ENCODE peak calls at places on chromosomes 6 and 20, in eight cellular contexts. U is cardiac muscle cell, X is left ventricle myocardium inferior, E is A549, N is fibroblast of lung, L is astrocyte, B is uterus, C is upper lobe of right lung. Y is an unnamed sample. For H3K4me1, the result is how much of the 10 kb centered on the place peaks cover.

GRCh38 chr6:133623065-133623464 is 265.8 kb upstream of the TCF21 start:
- DNase-seq in X (no peak), B (peak), E (peak), C (no peak), N (peak), L (peak), U (peak), Y (no peak)

GRCh38 chr6:145904391-145904790 is 59.8 kb downstream of the SHPRH start:
- DNase-seq in L (no peak), B (no peak), X (no peak), C (no peak), E (no peak), U (no peak), N (no peak), Y (no peak)

GRCh38 chr6:165852676-165853075 is 189.6 kb upstream of the PDE10A start:
- DNase-seq in U (no peak), E (no peak), X (no peak), C (no peak), N (no peak), B (no peak), L (no peak), Y (no peak)

GRCh38 chr6:10412948-10413849 is 1.7 kb downstream of the TFAP2A start:
- DNase-seq in E (peak), B (no peak), L (no peak), C (peak), U (no peak), X (no peak), N (no peak), Y (peak)

GRCh38 chr6:91142154-91142553 is 555.3 kb upstream of the MAP3K7 start:
- DNase-seq in X (no peak), L (no peak), C (no peak), U (no peak), B (no peak), E (no peak), N (no peak), Y (no peak)

GRCh38 chr6:6841571-6841970 is 253.1 kb downstream of the LY86 start:
- DNase-seq in C (no peak), N (no peak), U (no peak), L (no peak), E (peak), X (no peak), B (no peak), Y (no peak)

GRCh38 chr20:19808498-19808897 is 50.4 kb downstream of the RIN2 start:
- DNase-seq in U (no peak), C (no peak), L (no peak), E (no peak), B (no peak), N (no peak), X (no peak), Y (no peak)

GRCh38 chr6:32169211-32169610 is 4.8 kb downstream of the EGFL8 start:
- DNase-seq in L (no peak), N (no peak), U (no peak), E (no peak), X (no peak), B (no peak), C (no peak), Y (no peak)

GRCh38 chr6:3213334-3213695 is 14.1 kb downstream of the TUBB2B start:
- DNase-seq in E (no peak), X (no peak), L (no peak), U (no peak), C (no peak), N (no peak), B (no peak), Y (no peak)

GRCh38 chr6:3211681-3212080 is 15.8 kb downstream of the TUBB2B start:
- DNase-seq in L (no peak), B (no peak), X (no peak), E (no peak), U (peak), N (no peak), C (no peak), Y (no peak)

GRCh38 chr6:3214898-3215297 is 12.6 kb downstream of the TUBB2B start:
- DNase-seq in U (peak), L (no peak), C (no peak), E (no peak), B (no peak), N (peak), X (no peak), Y (no peak)

GRCh38 chr6:3210024-3210610 is 17.3 kb downstream of the TUBB2B start:
- DNase-seq in C (no peak), U (no peak), L (no peak), X (no peak), N (no peak), B (no peak), E (no peak), Y (no peak)

DNA sequence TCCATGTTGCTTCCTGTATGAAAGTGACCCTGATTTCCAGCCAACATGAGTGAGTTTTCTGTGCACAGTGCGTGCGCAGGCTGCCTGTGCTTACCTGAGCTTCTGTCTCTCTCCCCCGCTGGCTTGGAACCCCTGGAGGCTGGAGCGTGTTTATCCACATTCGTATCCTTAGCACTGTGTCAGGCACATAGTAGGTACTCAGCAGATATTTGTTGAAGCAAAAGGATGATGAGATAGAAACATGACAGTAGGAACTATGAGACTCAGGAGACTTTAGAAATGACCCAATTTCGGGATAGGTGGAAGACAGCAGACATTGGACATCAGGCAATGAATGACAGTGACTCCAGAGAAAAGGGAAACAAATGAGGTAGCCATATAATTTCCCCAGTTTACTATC is 15.2 kb downstream of the TUBB2B start:
- DNase-seq in X (no peak), L (no peak), N (no peak), U (no peak), B (no peak), E (no peak), C (no peak), Y (no peak)
- H3K4me1 ChIP-seq in X (under half), L (under half), N (under half), U (under half), B (under half), E (under half), C (under half), Y (under half)

GRCh38 chr6:40672118-40672517 is 85.0 kb upstream of the LRFN2 start:
- DNase-seq in E (no peak), N (no peak), B (no peak), X (no peak), L (no peak), C (no peak), U (no peak), Y (no peak)

GRCh38 chr6:40668203-40668602 is 81.0 kb upstream of the LRFN2 start:
- DNase-seq in N (no peak), U (no peak), X (no peak), E (no peak), C (no peak), L (no peak), B (no peak), Y (no peak)

GRCh38 chr6:40671338-40672050 is 84.3 kb upstream of the LRFN2 start:
- DNase-seq in X (no peak), N (no peak), U (no peak), C (no peak), E (peak), L (no peak), B (no peak), Y (no peak)

GRCh38 chr6:40678941-40679340 is 91.8 kb upstream of the LRFN2 start:
- DNase-seq in L (no peak), N (no peak), B (no peak), X (no peak), E (no peak), C (no peak), U (no peak), Y (no peak)

DNA sequence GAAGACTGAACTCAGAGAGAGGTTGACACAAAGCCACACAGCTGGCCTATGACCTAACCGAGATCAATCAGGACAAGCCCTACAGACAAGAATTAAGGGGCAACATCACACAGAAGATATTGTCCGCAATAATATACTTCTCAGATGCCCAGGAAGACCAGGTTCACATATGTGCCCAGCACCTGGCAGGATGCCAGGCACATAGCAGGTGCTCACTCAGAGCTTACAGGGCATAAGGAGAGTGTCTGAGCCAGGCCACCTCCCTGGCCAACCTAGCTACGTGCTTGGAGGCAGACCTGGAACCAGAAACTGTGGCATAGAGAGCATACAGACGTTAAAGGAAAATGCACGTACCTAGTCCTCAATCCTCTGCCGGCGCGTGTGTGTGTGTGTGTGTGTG is 87.0 kb upstream of the LRFN2 start:
- DNase-seq in E (no peak), B (no peak), X (no peak), N (no peak), C (no peak), L (no peak), U (no peak), Y (no peak)
- H3K4me3 ChIP-seq in E (no peak), B (no peak), X (no peak), N (no peak), C (no peak), L (no peak), U (no peak), Y (no peak)

GRCh38 chr20:32517914-32518592 is 67.1 kb downstream of the NOL4L start:
- DNase-seq in L (no peak), E (no peak), N (no peak), B (no peak), X (no peak), C (no peak), U (no peak), Y (no peak)
- H3K4me1 ChIP-seq in L (under half), E (under half), N (under half), B (under half), X (under half), C (under half), U (under half), Y (under half)

DNA sequence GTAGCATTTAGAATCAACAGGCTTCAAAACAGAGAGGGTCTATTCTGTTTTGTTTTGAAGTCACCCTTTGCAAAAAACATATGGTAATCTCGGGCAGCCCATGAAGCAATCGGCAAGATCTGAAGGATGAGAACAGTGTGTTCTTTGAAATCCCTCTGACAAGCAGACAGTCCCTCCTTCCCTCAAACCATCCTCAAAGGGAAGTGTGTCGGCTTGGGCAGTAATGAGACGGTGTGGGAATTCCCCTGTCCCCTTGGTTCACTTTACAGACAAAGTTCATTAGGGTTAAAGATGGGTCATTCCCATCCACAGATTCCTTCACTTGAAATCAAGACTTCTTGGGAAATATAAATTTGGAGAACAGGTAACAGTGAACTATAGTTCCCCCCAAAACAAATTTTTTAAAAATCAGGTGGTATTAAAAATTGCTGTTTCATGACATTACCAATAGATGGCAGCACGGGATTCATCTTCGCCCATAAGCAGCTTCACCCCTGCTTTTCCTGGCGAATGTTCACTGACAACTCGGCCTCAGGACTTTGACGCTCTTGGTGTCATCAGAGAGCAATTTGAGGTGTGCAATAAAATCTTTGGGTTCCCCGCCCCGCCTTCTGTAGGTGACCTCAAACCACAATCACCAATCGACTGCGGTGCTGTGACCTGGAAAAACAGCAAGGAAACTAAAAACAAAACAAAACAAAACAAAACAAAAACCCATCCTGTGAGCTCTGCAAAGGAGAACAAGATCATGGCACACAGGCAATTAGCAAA is 159.3 kb upstream of the TNFAIP3 start:
- DNase-seq in E (peak), B (peak), L (peak), N (peak), X (peak), U (peak), C (no peak), Y (peak)
- H3K4me3 ChIP-seq in E (no peak), B (peak), L (no peak), N (no peak), X (peak), U (no peak), C (peak), Y (no peak)

GRCh38 chr6:16434885-16435284 is 196.5 kb downstream of the GMPR start:
- DNase-seq in B (no peak), N (no peak), C (no peak), U (no peak), L (no peak), X (no peak), E (no peak), Y (no peak)

GRCh38 chr6:16436550-16436949 is 198.2 kb downstream of the GMPR start:
- DNase-seq in L (no peak), E (no peak), B (no peak), U (no peak), X (no peak), N (no peak), C (no peak), Y (no peak)

GRCh38 chr6:16430661-16431089 is 192.3 kb downstream of the GMPR start:
- DNase-seq in N (peak), U (peak), X (no peak), C (no peak), E (peak), B (no peak), L (peak), Y (no peak)

GRCh38 chr6:16432075-16433032 is 194.0 kb downstream of the GMPR start:
- DNase-seq in E (no peak), X (no peak), L (peak), N (peak), B (peak), U (peak), C (no peak), Y (no peak)

GRCh38 chr6:16433338-16433737 is 195.0 kb downstream of the GMPR start:
- DNase-seq in B (no peak), X (no peak), N (no peak), L (no peak), E (no peak), C (no peak), U (no peak), Y (no peak)
- H3K4me1 ChIP-seq in B (under half), X (half or more), N (under half), L (under half), E (half or more), C (under half), U (under half), Y (under half)

DNA sequence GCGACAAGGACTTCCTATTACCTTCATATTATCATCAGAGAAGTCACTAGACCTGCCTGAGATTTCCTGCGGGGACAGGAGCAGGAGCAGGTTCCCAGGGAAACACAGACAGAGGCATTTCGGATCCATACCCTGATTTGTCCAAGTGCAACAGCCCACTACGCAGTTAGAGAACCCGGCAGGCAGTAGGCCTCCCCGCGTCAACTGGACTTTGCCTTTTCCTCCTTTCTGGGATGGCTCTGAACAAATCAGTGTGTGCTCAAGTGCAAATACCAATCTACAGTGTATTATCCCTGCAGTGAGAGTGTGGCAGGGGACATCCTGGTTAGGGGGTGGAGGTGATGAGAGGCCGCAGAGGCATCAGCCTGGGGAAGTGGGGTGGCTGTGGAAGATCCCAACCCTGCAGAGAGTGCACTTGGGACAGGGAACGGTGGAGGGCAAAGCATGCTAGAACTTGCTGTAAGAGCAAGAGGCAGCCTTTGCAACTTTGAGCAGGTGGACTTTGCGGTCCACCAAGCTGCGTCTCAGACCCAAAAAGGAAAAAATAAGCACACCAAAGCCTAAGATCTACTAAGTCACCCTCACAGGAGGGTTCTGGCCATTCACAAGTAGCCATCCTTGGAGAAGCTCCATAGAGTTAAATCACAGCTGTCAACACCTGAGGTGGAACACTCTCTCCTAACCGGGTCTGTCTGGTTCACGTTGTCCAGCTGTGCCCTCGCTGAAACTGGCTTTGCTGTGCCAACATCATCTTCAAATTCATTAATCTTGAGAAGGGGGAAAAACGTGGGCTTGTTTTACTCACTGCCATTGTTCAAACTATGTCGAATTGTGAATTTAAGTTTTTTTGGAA is 159.1 kb downstream of the ZDHHC14 start:
- DNase-seq in U (no peak), L (no peak), X (no peak), E (no peak), N (no peak), C (no peak), B (no peak), Y (no peak)
- H3K4me3 ChIP-seq in U (no peak), L (no peak), X (no peak), E (no peak), N (no peak), C (no peak), B (no peak), Y (no peak)

DNA sequence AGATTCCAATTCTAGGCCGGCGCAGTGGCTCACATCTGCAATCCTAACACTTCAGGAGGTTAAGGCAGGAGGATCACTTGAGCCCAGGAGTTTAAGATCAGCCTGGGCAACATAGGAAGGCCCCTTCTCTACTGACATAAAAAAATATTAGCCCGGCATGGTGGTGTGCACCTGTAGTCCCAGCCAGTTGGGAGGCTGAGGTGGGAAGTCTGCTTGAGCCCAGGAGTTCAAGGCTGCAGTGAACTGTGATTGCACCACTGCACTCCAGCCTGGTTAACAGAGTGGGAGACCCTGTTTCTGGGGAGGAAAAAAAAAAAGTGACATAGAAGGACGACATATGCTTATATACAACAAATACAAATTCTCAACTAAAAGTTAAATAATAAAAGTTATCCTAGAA is 30.9 kb downstream of the B4GALT5 start:
- DNase-seq in U (no peak), X (no peak), B (no peak), E (no peak), C (no peak), L (no peak), N (no peak), Y (no peak)
- H3K4me1 ChIP-seq in U (under half), X (half or more), B (under half), E (half or more), C (half or more), L (under half), N (under half), Y (half or more)

GRCh38 chr6:80607814-80608391 is 501.4 kb downstream of the BCKDHB start:
- DNase-seq in C (no peak), L (peak), X (no peak), U (peak), N (peak), B (no peak), E (peak), Y (no peak)
- H3K4me3 ChIP-seq in C (no peak), L (no peak), X (no peak), U (no peak), N (no peak), B (no peak), E (no peak), Y (no peak)

GRCh38 chr20:3000852-3001523 is 42.4 kb upstream of the GNRH2 start:
- DNase-seq in U (peak), N (peak), L (peak), X (no peak), B (no peak), E (peak), C (no peak), Y (peak)
- H3K4me1 ChIP-seq in U (under half), N (under half), L (under half), X (under half), B (under half), E (under half), C (under half), Y (under half)

GRCh38 chr6:101398716-101399626 is 5.5 kb downstream of the GRIK2 start:
- DNase-seq in L (peak), N (no peak), C (no peak), U (no peak), X (no peak), B (no peak), E (no peak), Y (no peak)
- H3K4me3 ChIP-seq in L (peak), N (no peak), C (no peak), U (no peak), X (peak), B (no peak), E (no peak), Y (no peak)